ENCODE peak calls at places on chromosomes 13 and 19, in ten cellular contexts. One of them, this sample, is unnamed.
A peak's percentile ranks its signal among the peaks of the same experiment; 100 is the strongest.

GRCh38 chr13:33174980-33175379 is 110.6 kb downstream of the STARD13 start:
- DNase-seq in NCI-H1092: no peak
- DNase-seq in uterus: no peak
- DNase-seq in CD8-positive, alpha-beta T cell: no peak
- DNase-seq in colonic mucosa: no peak
- DNase-seq in stimulated activated CD4-positive, alpha-beta T cell treated with anti-CD3 and anti-CD28 coated beads, Interleukin-12 subunit alpha, Interleukin-12 subunit beta, amount 100 ng/mL, for 24 hours: no peak
- DNase-seq in Daoy: no peak
- DNase-seq in CD4-positive, CD25-positive, alpha-beta regulatory T cell: no peak
- DNase-seq in Right ventricle myocardium inferior: no peak
- DNase-seq in adipocyte: peak; percentile 90
- DNase-seq in this sample: no peak

GRCh38 chr19:46639356-46640061 is 3.5 kb upstream of the GNG8 start:
- DNase-seq in NCI-H1092: no peak
- DNase-seq in uterus: peak; percentile 89
- DNase-seq in CD8-positive, alpha-beta T cell: no peak
- DNase-seq in colonic mucosa: peak; percentile 53
- DNase-seq in stimulated activated CD4-positive, alpha-beta T cell treated with anti-CD3 and anti-CD28 coated beads, Interleukin-12 subunit alpha, Interleukin-12 subunit beta, amount 100 ng/mL, for 24 hours: no peak
- DNase-seq in Daoy: peak; percentile 70
- DNase-seq in CD4-positive, CD25-positive, alpha-beta regulatory T cell: peak; percentile 48
- DNase-seq in Right ventricle myocardium inferior: peak; percentile 80
- DNase-seq in adipocyte: peak; percentile 73
- DNase-seq in this sample: no peak

GRCh38 chr13:111518161-111518791 is 197.8 kb downstream of the TEX29 start:
- DNase-seq in NCI-H1092: peak; percentile 26
- DNase-seq in uterus: no peak
- DNase-seq in CD8-positive, alpha-beta T cell: no peak
- DNase-seq in colonic mucosa: no peak
- DNase-seq in stimulated activated CD4-positive, alpha-beta T cell treated with anti-CD3 and anti-CD28 coated beads, Interleukin-12 subunit alpha, Interleukin-12 subunit beta, amount 100 ng/mL, for 24 hours: no peak
- DNase-seq in Daoy: peak; percentile 30
- DNase-seq in CD4-positive, CD25-positive, alpha-beta regulatory T cell: no peak
- DNase-seq in Right ventricle myocardium inferior: no peak
- DNase-seq in adipocyte: no peak
- DNase-seq in this sample: no peak

GRCh38 chr19:18223860-18224524 is 2.2 kb downstream of the PDE4C start:
- DNase-seq in NCI-H1092: no peak
- DNase-seq in uterus: peak; percentile 29
- DNase-seq in CD8-positive, alpha-beta T cell: no peak
- DNase-seq in colonic mucosa: peak; percentile 63
- DNase-seq in stimulated activated CD4-positive, alpha-beta T cell treated with anti-CD3 and anti-CD28 coated beads, Interleukin-12 subunit alpha, Interleukin-12 subunit beta, amount 100 ng/mL, for 24 hours: peak; percentile 31
- DNase-seq in Daoy: peak; percentile 69
- DNase-seq in CD4-positive, CD25-positive, alpha-beta regulatory T cell: peak; percentile 50
- DNase-seq in Right ventricle myocardium inferior: peak; percentile 82
- DNase-seq in adipocyte: no peak
- DNase-seq in this sample: peak; percentile 43

GRCh38 chr19:33297401-33298145 is 4.8 kb downstream of the CEBPA start:
- DNase-seq in NCI-H1092: no peak
- DNase-seq in uterus: peak; percentile 10
- DNase-seq in CD8-positive, alpha-beta T cell: no peak
- DNase-seq in colonic mucosa: no peak
- DNase-seq in stimulated activated CD4-positive, alpha-beta T cell treated with anti-CD3 and anti-CD28 coated beads, Interleukin-12 subunit alpha, Interleukin-12 subunit beta, amount 100 ng/mL, for 24 hours: no peak
- DNase-seq in Daoy: no peak
- DNase-seq in CD4-positive, CD25-positive, alpha-beta regulatory T cell: no peak
- DNase-seq in Right ventricle myocardium inferior: no peak
- DNase-seq in adipocyte: no peak
- DNase-seq in this sample: no peak

GRCh38 chr19:12959482-12959881 is 2.5 kb upstream of the GADD45GIP1 start:
- DNase-seq in NCI-H1092: no peak
- DNase-seq in uterus: no peak
- DNase-seq in CD8-positive, alpha-beta T cell: no peak
- DNase-seq in colonic mucosa: no peak
- DNase-seq in stimulated activated CD4-positive, alpha-beta T cell treated with anti-CD3 and anti-CD28 coated beads, Interleukin-12 subunit alpha, Interleukin-12 subunit beta, amount 100 ng/mL, for 24 hours: no peak
- DNase-seq in Daoy: no peak
- DNase-seq in CD4-positive, CD25-positive, alpha-beta regulatory T cell: no peak
- DNase-seq in Right ventricle myocardium inferior: no peak
- DNase-seq in adipocyte: no peak
- DNase-seq in this sample: no peak

GRCh38 chr19:17735410-17735809 is 15.9 kb upstream of the FCHO1 start:
- DNase-seq in NCI-H1092: no peak
- DNase-seq in uterus: no peak
- DNase-seq in CD8-positive, alpha-beta T cell: no peak
- DNase-seq in colonic mucosa: no peak
- DNase-seq in stimulated activated CD4-positive, alpha-beta T cell treated with anti-CD3 and anti-CD28 coated beads, Interleukin-12 subunit alpha, Interleukin-12 subunit beta, amount 100 ng/mL, for 24 hours: no peak
- DNase-seq in Daoy: no peak
- DNase-seq in CD4-positive, CD25-positive, alpha-beta regulatory T cell: no peak
- DNase-seq in Right ventricle myocardium inferior: no peak
- DNase-seq in adipocyte: no peak
- DNase-seq in this sample: no peak

GRCh38 chr13:45100855-45101254 is 19.5 kb upstream of the GTF2F2 start:
- DNase-seq in NCI-H1092: no peak
- DNase-seq in uterus: no peak
- DNase-seq in CD8-positive, alpha-beta T cell: no peak
- DNase-seq in colonic mucosa: no peak
- DNase-seq in stimulated activated CD4-positive, alpha-beta T cell treated with anti-CD3 and anti-CD28 coated beads, Interleukin-12 subunit alpha, Interleukin-12 subunit beta, amount 100 ng/mL, for 24 hours: no peak
- DNase-seq in Daoy: no peak
- DNase-seq in CD4-positive, CD25-positive, alpha-beta regulatory T cell: no peak
- DNase-seq in Right ventricle myocardium inferior: no peak
- DNase-seq in adipocyte: no peak
- DNase-seq in this sample: no peak

GRCh38 chr19:4077800-4078683 is 11.3 kb upstream of the ZBTB7A start:
- DNase-seq in NCI-H1092: no peak
- DNase-seq in uterus: peak; percentile 72
- DNase-seq in CD8-positive, alpha-beta T cell: peak; percentile 70
- DNase-seq in colonic mucosa: peak; percentile 81
- DNase-seq in stimulated activated CD4-positive, alpha-beta T cell treated with anti-CD3 and anti-CD28 coated beads, Interleukin-12 subunit alpha, Interleukin-12 subunit beta, amount 100 ng/mL, for 24 hours: no peak
- DNase-seq in Daoy: peak; percentile 75
- DNase-seq in CD4-positive, CD25-positive, alpha-beta regulatory T cell: peak; percentile 63
- DNase-seq in Right ventricle myocardium inferior: peak; percentile 89
- DNase-seq in adipocyte: peak; percentile 59
- DNase-seq in this sample: peak; percentile 63

GRCh38 chr19:13055213-13056051 is 47.2 kb downstream of the LYL1 start:
- DNase-seq in NCI-H1092: no peak
- DNase-seq in uterus: peak; percentile 92
- DNase-seq in CD8-positive, alpha-beta T cell: no peak
- DNase-seq in colonic mucosa: no peak
- DNase-seq in stimulated activated CD4-positive, alpha-beta T cell treated with anti-CD3 and anti-CD28 coated beads, Interleukin-12 subunit alpha, Interleukin-12 subunit beta, amount 100 ng/mL, for 24 hours: no peak
- DNase-seq in Daoy: peak; percentile 92
- DNase-seq in CD4-positive, CD25-positive, alpha-beta regulatory T cell: no peak
- DNase-seq in Right ventricle myocardium inferior: peak; percentile 90
- DNase-seq in adipocyte: peak; percentile 96
- DNase-seq in this sample: no peak

GRCh38 chr13:77749481-77749880 is 52.0 kb downstream of the SLAIN1 start:
- DNase-seq in NCI-H1092: no peak
- DNase-seq in uterus: no peak
- DNase-seq in CD8-positive, alpha-beta T cell: no peak
- DNase-seq in colonic mucosa: no peak
- DNase-seq in stimulated activated CD4-positive, alpha-beta T cell treated with anti-CD3 and anti-CD28 coated beads, Interleukin-12 subunit alpha, Interleukin-12 subunit beta, amount 100 ng/mL, for 24 hours: no peak
- DNase-seq in Daoy: no peak
- DNase-seq in CD4-positive, CD25-positive, alpha-beta regulatory T cell: no peak
- DNase-seq in Right ventricle myocardium inferior: no peak
- DNase-seq in adipocyte: no peak
- DNase-seq in this sample: no peak

GRCh38 chr13:59533561-59534337 is 630.0 kb downstream of the DIAPH3 start:
- DNase-seq in NCI-H1092: no peak
- DNase-seq in uterus: no peak
- DNase-seq in CD8-positive, alpha-beta T cell: no peak
- DNase-seq in colonic mucosa: no peak
- DNase-seq in stimulated activated CD4-positive, alpha-beta T cell treated with anti-CD3 and anti-CD28 coated beads, Interleukin-12 subunit alpha, Interleukin-12 subunit beta, amount 100 ng/mL, for 24 hours: no peak
- DNase-seq in Daoy: peak; percentile 1
- DNase-seq in CD4-positive, CD25-positive, alpha-beta regulatory T cell: no peak
- DNase-seq in Right ventricle myocardium inferior: no peak
- DNase-seq in adipocyte: no peak
- DNase-seq in this sample: no peak

GRCh38 chr19:6730153-6730804 is 7.1 kb downstream of the GPR108 start:
- DNase-seq in NCI-H1092: no peak
- DNase-seq in uterus: peak; percentile 44
- DNase-seq in CD8-positive, alpha-beta T cell: no peak
- DNase-seq in colonic mucosa: peak; percentile 97
- DNase-seq in stimulated activated CD4-positive, alpha-beta T cell treated with anti-CD3 and anti-CD28 coated beads, Interleukin-12 subunit alpha, Interleukin-12 subunit beta, amount 100 ng/mL, for 24 hours: peak; percentile 52
- DNase-seq in Daoy: peak; percentile 32
- DNase-seq in CD4-positive, CD25-positive, alpha-beta regulatory T cell: no peak
- DNase-seq in Right ventricle myocardium inferior: peak; percentile 73
- DNase-seq in adipocyte: no peak
- DNase-seq in this sample: no peak

GRCh38 chr13:48094404-48094780 is 512 bp downstream of the MED4 start:
- DNase-seq in NCI-H1092: no peak
- DNase-seq in uterus: no peak
- DNase-seq in CD8-positive, alpha-beta T cell: no peak
- DNase-seq in colonic mucosa: no peak
- DNase-seq in stimulated activated CD4-positive, alpha-beta T cell treated with anti-CD3 and anti-CD28 coated beads, Interleukin-12 subunit alpha, Interleukin-12 subunit beta, amount 100 ng/mL, for 24 hours: no peak
- DNase-seq in Daoy: no peak
- DNase-seq in CD4-positive, CD25-positive, alpha-beta regulatory T cell: peak; percentile 21
- DNase-seq in Right ventricle myocardium inferior: no peak
- DNase-seq in adipocyte: peak; percentile 54
- DNase-seq in this sample: no peak

GRCh38 chr13:29905845-29906244 is 55.4 kb upstream of the UBL3 start:
- DNase-seq in NCI-H1092: no peak
- DNase-seq in uterus: no peak
- DNase-seq in CD8-positive, alpha-beta T cell: no peak
- DNase-seq in colonic mucosa: peak; percentile 81
- DNase-seq in stimulated activated CD4-positive, alpha-beta T cell treated with anti-CD3 and anti-CD28 coated beads, Interleukin-12 subunit alpha, Interleukin-12 subunit beta, amount 100 ng/mL, for 24 hours: no peak
- DNase-seq in Daoy: no peak
- DNase-seq in CD4-positive, CD25-positive, alpha-beta regulatory T cell: no peak
- DNase-seq in Right ventricle myocardium inferior: no peak
- DNase-seq in adipocyte: peak; percentile 81
- DNase-seq in this sample: no peak

GRCh38 chr13:66994097-66994496 is 236.0 kb downstream of the PCDH9 start:
- DNase-seq in NCI-H1092: no peak
- DNase-seq in uterus: no peak
- DNase-seq in CD8-positive, alpha-beta T cell: no peak
- DNase-seq in colonic mucosa: peak; percentile 39
- DNase-seq in stimulated activated CD4-positive, alpha-beta T cell treated with anti-CD3 and anti-CD28 coated beads, Interleukin-12 subunit alpha, Interleukin-12 subunit beta, amount 100 ng/mL, for 24 hours: no peak
- DNase-seq in Daoy: peak; percentile 34
- DNase-seq in CD4-positive, CD25-positive, alpha-beta regulatory T cell: peak; percentile 7
- DNase-seq in Right ventricle myocardium inferior: peak; percentile 68
- DNase-seq in adipocyte: peak; percentile 91
- DNase-seq in this sample: peak; percentile 67

GRCh38 chr13:32947886-32948285 is 68.3 kb upstream of the KL start:
- DNase-seq in NCI-H1092: peak; percentile 25
- DNase-seq in uterus: no peak
- DNase-seq in CD8-positive, alpha-beta T cell: no peak
- DNase-seq in colonic mucosa: no peak
- DNase-seq in stimulated activated CD4-positive, alpha-beta T cell treated with anti-CD3 and anti-CD28 coated beads, Interleukin-12 subunit alpha, Interleukin-12 subunit beta, amount 100 ng/mL, for 24 hours: no peak
- DNase-seq in Daoy: no peak
- DNase-seq in CD4-positive, CD25-positive, alpha-beta regulatory T cell: no peak
- DNase-seq in Right ventricle myocardium inferior: no peak
- DNase-seq in adipocyte: no peak
- DNase-seq in this sample: no peak

GRCh38 chr19:32891609-32892008 is 22.0 kb upstream of the SLC7A9 start:
- DNase-seq in NCI-H1092: no peak
- DNase-seq in uterus: no peak
- DNase-seq in CD8-positive, alpha-beta T cell: no peak
- DNase-seq in colonic mucosa: no peak
- DNase-seq in stimulated activated CD4-positive, alpha-beta T cell treated with anti-CD3 and anti-CD28 coated beads, Interleukin-12 subunit alpha, Interleukin-12 subunit beta, amount 100 ng/mL, for 24 hours: no peak
- DNase-seq in Daoy: no peak
- DNase-seq in CD4-positive, CD25-positive, alpha-beta regulatory T cell: no peak
- DNase-seq in Right ventricle myocardium inferior: no peak
- DNase-seq in adipocyte: no peak
- DNase-seq in this sample: no peak

GRCh38 chr19:48325265-48325910 is at the start of gene EMP3:
- DNase-seq in NCI-H1092: no peak
- DNase-seq in uterus: peak; percentile 88
- DNase-seq in CD8-positive, alpha-beta T cell: peak; percentile 89
- DNase-seq in colonic mucosa: peak; percentile 76
- DNase-seq in stimulated activated CD4-positive, alpha-beta T cell treated with anti-CD3 and anti-CD28 coated beads, Interleukin-12 subunit alpha, Interleukin-12 subunit beta, amount 100 ng/mL, for 24 hours: peak; percentile 80
- DNase-seq in Daoy: peak; percentile 95
- DNase-seq in CD4-positive, CD25-positive, alpha-beta regulatory T cell: peak; percentile 91
- DNase-seq in Right ventricle myocardium inferior: peak; percentile 91
- DNase-seq in adipocyte: peak; percentile 98
- DNase-seq in this sample: peak; percentile 71

This sample was measured in stimulated activated naive B cell treated with anti-CD40 and anti-IgM and Interleukin-4, amounts not matched to agents 10 μg/mL and 1 μg/mL and 100 μg/mL, for 72 hours.